ENCODE peak calls at places on chromosomes 13 and 19, in eight cellular contexts. O is NT2/D1; I is SK-N-SH; W is right lobe of liver; U is gastrocnemius medialis; N is neuronal stem cell; R is naive thymus-derived CD4-positive, alpha-beta T cell; Y is left ventricle myocardium inferior. J is an unnamed sample. For H3K27me3, the result is how much of the 10 kb centered on the place peaks cover.

GRCh38 chr13:46831588-46832194 is 34.7 kb upstream of the ESD start:
- DNase-seq in O (peak), I (peak), W (no peak), U (no peak), N (peak), R (peak), Y (no peak), J (no peak)

GRCh38 chr13:45658586-45659235 is 43.2 kb upstream of the ERICH6B start:
- DNase-seq in O (no peak), I (no peak), W (no peak), U (no peak), N (no peak), R (no peak), Y (no peak), J (no peak)

GRCh38 chr19:7527516-7528191 is 5.2 kb downstream of the MCOLN1 start:
- DNase-seq in O (no peak), I (no peak), W (no peak), U (no peak), N (no peak), R (no peak), Y (peak), J (peak)

GRCh38 chr13:102597029-102598015 is 536 bp downstream of the TPP2 start:
- DNase-seq in O (no peak), I (peak), W (peak), U (no peak), N (peak), R (no peak), Y (peak), J (peak)

GRCh38 chr19:39590265-39590664 is 12.1 kb upstream of the LGALS13 start:
- DNase-seq in O (no peak), I (no peak), W (no peak), U (no peak), N (peak), R (no peak), Y (no peak), J (no peak)

GRCh38 chr13:60134376-60134775 is 29.4 kb downstream of the DIAPH3 start:
- DNase-seq in O (no peak), I (no peak), W (no peak), U (no peak), N (no peak), R (no peak), Y (no peak), J (no peak)

GRCh38 chr19:39864118-39864517 is 17.9 kb upstream of the FBL start:
- DNase-seq in O (no peak), I (no peak), W (no peak), U (no peak), N (no peak), R (no peak), Y (no peak), J (no peak)

GRCh38 chr13:80877944-80878241 is 537.0 kb upstream of the SPRY2 start:
- DNase-seq in O (no peak), I (no peak), W (no peak), U (no peak), N (no peak), R (no peak), Y (no peak), J (no peak)

GRCh38 chr19:13861714-13862531 is 15.0 kb upstream of the NANOS3 start:
- DNase-seq in O (peak), I (peak), W (peak), U (peak), N (peak), R (peak), Y (peak), J (peak)

GRCh38 chr19:11164879-11165406 is 9.4 kb upstream of the SPC24 start:
- DNase-seq in O (no peak), I (no peak), W (peak), U (peak), N (no peak), R (no peak), Y (peak), J (peak)

GRCh38 chr13:39597828-39598227 is 5.2 kb downstream of the LHFPL6 start:
- DNase-seq in O (no peak), I (no peak), W (no peak), U (no peak), N (no peak), R (no peak), Y (no peak), J (no peak)

GRCh38 chr13:38980628-38981078 is 10.0 kb downstream of the STOML3 start:
- DNase-seq in O (no peak), I (peak), W (no peak), U (no peak), N (peak), R (no peak), Y (no peak), J (no peak)

GRCh38 chr13:78194904-78195639 is 276.4 kb upstream of the EDNRB start:
- DNase-seq in O (no peak), I (no peak), W (no peak), U (no peak), N (peak), R (no peak), Y (no peak), J (no peak)

GRCh38 chr19:23520441-23520840 is 125.2 kb upstream of the ZNF91 start:
- DNase-seq in O (no peak), I (no peak), W (no peak), U (no peak), N (no peak), R (no peak), Y (no peak), J (no peak)

GRCh38 chr19:15863272-15863671 is 34.6 kb downstream of the CYP4F2 start:
- DNase-seq in O (no peak), I (no peak), W (no peak), U (no peak), N (no peak), R (no peak), Y (no peak), J (no peak)

GRCh38 chr19:44775676-44776240 is 1.9 kb upstream of the CBLC start:
- DNase-seq in O (no peak), I (no peak), W (no peak), U (no peak), N (no peak), R (no peak), Y (no peak), J (no peak)

GRCh38 chr19:31955884-31956283 is 389.5 kb upstream of the ZNF507 start:
- DNase-seq in O (no peak), I (no peak), W (no peak), U (no peak), N (no peak), R (no peak), Y (no peak), J (no peak)

GRCh38 chr13:20231839-20232555 is at the start of gene GJB6:
- DNase-seq in O (peak), I (peak), W (no peak), U (no peak), N (peak), R (peak), Y (no peak), J (no peak)

GRCh38 chr19:47779524-47780214 is 1.2 kb downstream of the SELENOW start:
- DNase-seq in O (no peak), I (no peak), W (no peak), U (peak), N (no peak), R (no peak), Y (peak), J (peak)

GRCh38 chr19:42424345-42424707 is 2.9 kb downstream of the LIPE start:
- DNase-seq in O (no peak), I (no peak), W (no peak), U (no peak), N (no peak), R (no peak), Y (no peak), J (no peak)

GRCh38 chr13:66927562-66927961 is 302.6 kb downstream of the PCDH9 start:
- DNase-seq in O (no peak), I (no peak), W (no peak), U (no peak), N (no peak), R (no peak), Y (no peak), J (no peak)

GRCh38 chr19:3162418-3163229 is 15.9 kb upstream of the S1PR4 start:
- DNase-seq in O (no peak), I (peak), W (no peak), U (no peak), N (no peak), R (no peak), Y (no peak), J (no peak)

GRCh38 chr13:101425156-101425471 is 8.8 kb upstream of the NALCN start:
- DNase-seq in O (no peak), I (no peak), W (no peak), U (no peak), N (no peak), R (no peak), Y (no peak), J (no peak)

GRCh38 chr19:10719466-10719961 is 1.6 kb downstream of the DNM2 start:
- DNase-seq in O (no peak), I (no peak), W (no peak), U (no peak), N (no peak), R (no peak), Y (no peak), J (no peak)

GRCh38 chr19:7866399-7867091 is 7.6 kb downstream of the PRR36 start:
- DNase-seq in O (no peak), I (no peak), W (no peak), U (no peak), N (no peak), R (no peak), Y (no peak), J (peak)

GRCh38 chr19:49502866-49503581 is 6.8 kb downstream of the RPS11 start:
- DNase-seq in O (no peak), I (peak), W (no peak), U (no peak), N (no peak), R (peak), Y (no peak), J (no peak)

GRCh38 chr19:30293051-30293785 is 79.0 kb upstream of the ZNF536 start:
- DNase-seq in O (no peak), I (no peak), W (no peak), U (no peak), N (no peak), R (no peak), Y (no peak), J (no peak)

GRCh38 chr13:64293923-64294322 is 2878.3 kb upstream of the PCDH20 start:
- DNase-seq in O (no peak), I (no peak), W (no peak), U (no peak), N (no peak), R (no peak), Y (no peak), J (no peak)

GRCh38 chr19:29873024-29873800 is 61.4 kb downstream of the CCNE1 start:
- DNase-seq in O (no peak), I (peak), W (no peak), U (no peak), N (peak), R (peak), Y (peak), J (peak)

GRCh38 chr13:45518525-45519235 is 53.9 kb downstream of the COG3 start:
- DNase-seq in O (no peak), I (no peak), W (no peak), U (no peak), N (no peak), R (no peak), Y (no peak), J (no peak)

GRCh38 chr19:29491491-29491890 is 34.3 kb upstream of the VSTM2B start:
- DNase-seq in O (no peak), I (no peak), W (no peak), U (no peak), N (no peak), R (no peak), Y (no peak), J (no peak)

GRCh38 chr19:40254714-40255418 is 28.4 kb upstream of the CCNP start:
- DNase-seq in O (no peak), I (no peak), W (peak), U (no peak), N (no peak), R (no peak), Y (peak), J (no peak)

GRCh38 chr13:104984296-104984818 is 1551.1 kb downstream of the EFNB2 start:
- DNase-seq in O (no peak), I (peak), W (no peak), U (no peak), N (no peak), R (peak), Y (peak), J (no peak)

DNA sequence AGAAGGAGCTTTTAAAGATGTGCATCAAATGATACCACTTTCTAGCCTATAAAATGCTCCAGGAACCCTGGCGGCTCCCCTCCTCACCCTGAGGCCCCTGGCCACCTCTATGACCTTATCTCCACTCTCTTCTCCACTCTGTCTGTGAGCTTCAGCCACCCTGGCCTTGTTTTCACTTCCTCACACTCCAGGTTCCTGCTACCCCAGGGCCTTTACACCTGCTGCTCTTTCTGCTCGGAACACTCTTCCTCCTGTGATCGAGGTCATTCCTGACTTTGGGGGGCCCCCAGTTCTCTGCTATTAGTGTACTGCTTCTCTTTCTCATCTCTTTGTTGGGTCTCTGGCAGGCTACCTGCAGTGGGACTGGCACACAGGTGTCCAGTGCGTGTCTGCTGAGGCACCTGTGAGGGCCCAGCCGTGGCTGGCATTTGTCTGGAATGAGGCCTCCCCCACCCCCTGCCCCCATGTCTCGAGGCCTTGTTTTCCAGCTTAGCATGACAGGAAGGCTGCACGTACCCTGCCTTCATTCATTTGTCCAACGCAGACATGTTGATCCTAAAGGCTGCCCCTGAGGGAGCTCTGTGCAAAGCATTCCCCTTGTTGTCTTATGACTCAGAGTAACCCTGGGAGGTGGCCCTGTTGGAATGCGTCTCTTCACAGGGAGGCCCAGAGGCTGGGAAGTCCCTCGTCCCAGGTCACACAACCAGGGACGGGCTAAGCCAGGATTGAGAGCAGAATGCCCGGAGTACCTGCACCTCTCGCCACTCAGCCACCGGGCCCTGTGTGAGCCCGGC is 2.3 kb downstream of the DDA1 start:
- DNase-seq in O (no peak), I (no peak), W (no peak), U (no peak), N (no peak), R (no peak), Y (no peak), J (no peak)
- H3K4me3 ChIP-seq in O (no peak), I (no peak), W (no peak), U (no peak), N (no peak), R (no peak), Y (no peak), J (no peak)

GRCh38 chr13:27926644-27927434 is 7.0 kb downstream of the PDX1 start:
- DNase-seq in O (no peak), I (no peak), W (no peak), U (no peak), N (peak), R (no peak), Y (no peak), J (no peak)
- H3K27me3 ChIP-seq in O (half or more), I (half or more), W (under half), U (half or more), N (half or more), R (under half), Y (half or more), J (under half)

DNA sequence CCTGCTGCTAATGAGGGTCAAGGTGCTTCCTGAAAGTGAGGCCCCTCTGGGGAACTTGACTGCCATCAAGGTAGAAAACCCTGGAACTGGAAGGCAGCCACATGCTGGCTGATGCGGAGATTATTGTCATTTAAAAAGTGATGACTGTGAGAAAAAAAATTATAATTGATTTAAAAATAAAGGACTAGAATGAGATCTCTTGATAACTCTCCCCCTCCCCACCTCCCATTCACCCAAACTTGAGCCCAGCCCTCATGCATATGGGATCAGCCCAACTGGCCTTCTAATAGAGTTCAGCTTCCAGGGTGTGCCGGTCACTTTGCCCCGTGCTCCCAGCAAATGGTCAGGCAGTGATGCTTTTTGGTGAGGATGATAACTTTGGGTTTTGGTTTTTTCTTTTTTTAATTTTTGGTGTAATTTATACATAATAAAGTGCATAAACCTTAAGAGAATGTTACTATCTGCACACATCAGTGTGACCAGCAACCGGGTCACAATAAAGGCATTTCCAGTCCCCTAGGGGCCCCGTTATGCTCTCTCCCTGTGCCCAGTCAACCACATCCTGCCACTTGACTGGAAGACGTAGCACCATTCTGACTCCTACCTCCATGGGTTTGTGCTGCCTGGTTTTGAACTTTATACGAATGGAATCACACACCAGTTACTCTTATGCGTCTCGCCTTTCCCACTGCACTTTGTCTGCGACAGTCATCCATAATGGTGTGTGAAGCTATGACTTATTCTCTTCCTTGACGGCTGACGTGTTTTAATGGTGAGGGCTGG is 187.9 kb downstream of the USP12 start:
- DNase-seq in O (no peak), I (no peak), W (no peak), U (no peak), N (no peak), R (no peak), Y (no peak), J (no peak)
- H3K4me3 ChIP-seq in O (no peak), I (no peak), W (no peak), U (no peak), N (no peak), R (no peak), Y (peak), J (no peak)

GRCh38 chr19:46513461-46514236 is 18.0 kb upstream of the PNMA8B start:
- DNase-seq in O (peak), I (peak), W (peak), U (peak), N (peak), R (peak), Y (peak), J (peak)

GRCh38 chr19:46503848-46504453 is 8.3 kb upstream of the PNMA8B start:
- DNase-seq in O (no peak), I (peak), W (no peak), U (no peak), N (no peak), R (no peak), Y (no peak), J (no peak)

GRCh38 chr19:46502891-46503290 is 7.2 kb upstream of the PNMA8B start:
- DNase-seq in O (no peak), I (no peak), W (no peak), U (no peak), N (no peak), R (no peak), Y (no peak), J (no peak)

GRCh38 chr19:46511237-46511636 is 15.6 kb upstream of the PNMA8B start:
- DNase-seq in O (no peak), I (no peak), W (no peak), U (no peak), N (no peak), R (no peak), Y (no peak), J (no peak)

GRCh38 chr19:46508206-46508605 is 12.5 kb upstream of the PNMA8B start:
- DNase-seq in O (no peak), I (no peak), W (no peak), U (no peak), N (no peak), R (no peak), Y (no peak), J (no peak)
- H3K27me3 ChIP-seq in O (under half), I (under half), W (under half), U (under half), N (under half), R (under half), Y (under half), J (under half)

DNA sequence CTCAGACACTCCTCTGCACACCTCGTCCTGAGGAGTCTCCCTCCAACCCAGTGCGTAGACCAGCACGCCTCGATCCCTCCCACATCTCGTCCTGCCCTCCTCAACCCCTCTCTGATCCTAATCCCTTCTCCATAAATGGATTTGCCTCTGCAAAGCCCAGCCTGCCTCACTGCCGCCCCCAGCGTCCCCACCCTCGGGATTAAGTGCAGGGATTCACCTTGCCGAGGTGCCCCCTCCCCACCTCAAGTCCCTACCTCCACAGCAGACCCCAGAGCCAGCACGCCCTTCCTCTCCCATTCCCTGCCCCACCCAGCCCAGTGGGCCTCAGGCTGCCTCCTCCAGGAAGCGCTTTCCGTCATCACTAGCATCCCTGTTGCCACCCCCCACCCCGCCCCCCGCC is 4.1 kb downstream of the KLF16 start:
- DNase-seq in O (no peak), I (no peak), W (no peak), U (no peak), N (no peak), R (no peak), Y (no peak), J (no peak)
- H3K4me3 ChIP-seq in O (no peak), I (no peak), W (no peak), U (no peak), N (no peak), R (no peak), Y (no peak), J (no peak)

DNA sequence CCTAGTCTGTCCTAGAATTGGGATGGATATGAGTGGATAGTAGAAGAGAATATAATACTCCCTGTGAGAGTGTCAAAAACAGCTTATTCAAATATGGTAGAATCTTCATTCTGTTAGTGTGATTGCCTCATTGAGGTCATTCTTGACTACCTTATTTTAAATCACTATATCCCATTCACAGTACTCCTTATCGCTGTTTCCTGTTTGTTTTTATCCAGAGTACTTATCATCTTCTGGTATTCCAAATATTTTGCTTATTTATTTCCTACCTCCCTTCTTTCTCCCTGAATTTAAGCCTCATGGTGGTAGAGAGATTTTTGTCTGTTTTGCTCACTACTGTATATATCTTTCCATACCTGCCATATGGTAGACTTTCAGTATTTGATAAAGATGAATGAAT is 9.9 kb downstream of the NDFIP2 start:
- DNase-seq in O (no peak), I (no peak), W (no peak), U (no peak), N (no peak), R (no peak), Y (no peak), J (no peak)
- H3K27me3 ChIP-seq in O (under half), I (under half), W (under half), U (under half), N (under half), R (under half), Y (under half), J (under half)